ENCODE peak calls at places on chromosomes 5 and 9, in ten cellular contexts. One of them, this sample, is unnamed.

GRCh38 chr5:56211298-56211865 is 21.7 kb downstream of the ANKRD55 start:
- DNase-seq in foreskin fibroblast: peak
- DNase-seq in fibroblast of lung: peak
- DNase-seq in upper lobe of right lung: no peak
- DNase-seq in SK-N-SH: no peak
- DNase-seq in adrenal gland: peak
- DNase-seq in tibial artery: no peak
- DNase-seq in dorsolateral prefrontal cortex: no peak
- DNase-seq in cardiac fibroblast: peak
- DNase-seq in esophagus squamous epithelium: no peak
- DNase-seq in this sample: peak

GRCh38 chr5:147483961-147484707 is 25.7 kb downstream of the DPYSL3 start:
- DNase-seq in foreskin fibroblast: peak
- DNase-seq in fibroblast of lung: peak
- DNase-seq in upper lobe of right lung: no peak
- DNase-seq in SK-N-SH: peak
- DNase-seq in adrenal gland: no peak
- DNase-seq in tibial artery: peak
- DNase-seq in dorsolateral prefrontal cortex: no peak
- DNase-seq in cardiac fibroblast: peak
- DNase-seq in esophagus squamous epithelium: no peak
- DNase-seq in this sample: peak

GRCh38 chr5:118791986-118792734 is 196.2 kb downstream of the DTWD2 start:
- DNase-seq in foreskin fibroblast: peak
- DNase-seq in fibroblast of lung: peak
- DNase-seq in upper lobe of right lung: no peak
- DNase-seq in SK-N-SH: peak
- DNase-seq in adrenal gland: peak
- DNase-seq in tibial artery: peak
- DNase-seq in dorsolateral prefrontal cortex: peak
- DNase-seq in cardiac fibroblast: peak
- DNase-seq in esophagus squamous epithelium: no peak
- DNase-seq in this sample: peak

GRCh38 chr9:129850821-129851540 is 15.7 kb downstream of the USP20 start:
- DNase-seq in foreskin fibroblast: no peak
- DNase-seq in fibroblast of lung: no peak
- DNase-seq in upper lobe of right lung: no peak
- DNase-seq in SK-N-SH: no peak
- DNase-seq in adrenal gland: no peak
- DNase-seq in tibial artery: no peak
- DNase-seq in dorsolateral prefrontal cortex: no peak
- DNase-seq in cardiac fibroblast: no peak
- DNase-seq in esophagus squamous epithelium: no peak
- DNase-seq in this sample: no peak

GRCh38 chr5:124034963-124035362 is 523.0 kb downstream of the CSNK1G3 start:
- DNase-seq in foreskin fibroblast: no peak
- DNase-seq in fibroblast of lung: no peak
- DNase-seq in upper lobe of right lung: no peak
- DNase-seq in SK-N-SH: no peak
- DNase-seq in adrenal gland: no peak
- DNase-seq in tibial artery: no peak
- DNase-seq in dorsolateral prefrontal cortex: no peak
- DNase-seq in cardiac fibroblast: no peak
- DNase-seq in esophagus squamous epithelium: no peak
- DNase-seq in this sample: no peak

GRCh38 chr5:147487031-147487750 is 22.7 kb downstream of the DPYSL3 start:
- DNase-seq in foreskin fibroblast: no peak
- DNase-seq in fibroblast of lung: no peak
- DNase-seq in upper lobe of right lung: no peak
- DNase-seq in SK-N-SH: no peak
- DNase-seq in adrenal gland: no peak
- DNase-seq in tibial artery: no peak
- DNase-seq in dorsolateral prefrontal cortex: no peak
- DNase-seq in cardiac fibroblast: no peak
- DNase-seq in esophagus squamous epithelium: no peak
- DNase-seq in this sample: no peak

GRCh38 chr9:83336696-83337095 is 201.5 kb downstream of the FRMD3 start:
- DNase-seq in foreskin fibroblast: no peak
- DNase-seq in fibroblast of lung: no peak
- DNase-seq in upper lobe of right lung: no peak
- DNase-seq in SK-N-SH: no peak
- DNase-seq in adrenal gland: no peak
- DNase-seq in tibial artery: no peak
- DNase-seq in dorsolateral prefrontal cortex: no peak
- DNase-seq in cardiac fibroblast: no peak
- DNase-seq in esophagus squamous epithelium: no peak
- DNase-seq in this sample: peak

GRCh38 chr9:133842174-133842573 is 104.0 kb upstream of the SARDH start:
- DNase-seq in foreskin fibroblast: no peak
- DNase-seq in fibroblast of lung: no peak
- DNase-seq in upper lobe of right lung: no peak
- DNase-seq in SK-N-SH: no peak
- DNase-seq in adrenal gland: peak
- DNase-seq in tibial artery: no peak
- DNase-seq in dorsolateral prefrontal cortex: no peak
- DNase-seq in cardiac fibroblast: no peak
- DNase-seq in esophagus squamous epithelium: no peak
- DNase-seq in this sample: no peak

GRCh38 chr9:93826209-93826608 is 128.9 kb downstream of the BARX1 start:
- DNase-seq in foreskin fibroblast: no peak
- DNase-seq in fibroblast of lung: no peak
- DNase-seq in upper lobe of right lung: peak
- DNase-seq in SK-N-SH: no peak
- DNase-seq in adrenal gland: no peak
- DNase-seq in tibial artery: no peak
- DNase-seq in dorsolateral prefrontal cortex: no peak
- DNase-seq in cardiac fibroblast: no peak
- DNase-seq in esophagus squamous epithelium: no peak
- DNase-seq in this sample: no peak

GRCh38 chr5:103840600-103840999 is 278.0 kb upstream of the NUDT12 start:
- DNase-seq in foreskin fibroblast: peak
- DNase-seq in fibroblast of lung: no peak
- DNase-seq in upper lobe of right lung: no peak
- DNase-seq in SK-N-SH: no peak
- DNase-seq in adrenal gland: peak
- DNase-seq in tibial artery: no peak
- DNase-seq in dorsolateral prefrontal cortex: no peak
- DNase-seq in cardiac fibroblast: no peak
- DNase-seq in esophagus squamous epithelium: no peak
- DNase-seq in this sample: no peak

GRCh38 chr5:158522001-158522400 is 577.7 kb downstream of the EBF1 start:
- DNase-seq in foreskin fibroblast: peak
- DNase-seq in fibroblast of lung: peak
- DNase-seq in upper lobe of right lung: no peak
- DNase-seq in SK-N-SH: no peak
- DNase-seq in adrenal gland: no peak
- DNase-seq in tibial artery: no peak
- DNase-seq in dorsolateral prefrontal cortex: no peak
- DNase-seq in cardiac fibroblast: peak
- DNase-seq in esophagus squamous epithelium: no peak
- DNase-seq in this sample: no peak

GRCh38 chr5:178193251-178193809 is 6.2 kb upstream of the GMCL2 start:
- DNase-seq in foreskin fibroblast: no peak
- DNase-seq in fibroblast of lung: no peak
- DNase-seq in upper lobe of right lung: no peak
- DNase-seq in SK-N-SH: no peak
- DNase-seq in adrenal gland: no peak
- DNase-seq in tibial artery: no peak
- DNase-seq in dorsolateral prefrontal cortex: no peak
- DNase-seq in cardiac fibroblast: no peak
- DNase-seq in esophagus squamous epithelium: no peak
- DNase-seq in this sample: no peak

GRCh38 chr9:101738566-101739183 is at the start of gene GRIN3A:
- DNase-seq in foreskin fibroblast: no peak
- DNase-seq in fibroblast of lung: no peak
- DNase-seq in upper lobe of right lung: peak
- DNase-seq in SK-N-SH: peak
- DNase-seq in adrenal gland: no peak
- DNase-seq in tibial artery: no peak
- DNase-seq in dorsolateral prefrontal cortex: no peak
- DNase-seq in cardiac fibroblast: no peak
- DNase-seq in esophagus squamous epithelium: no peak
- DNase-seq in this sample: no peak

DNA sequence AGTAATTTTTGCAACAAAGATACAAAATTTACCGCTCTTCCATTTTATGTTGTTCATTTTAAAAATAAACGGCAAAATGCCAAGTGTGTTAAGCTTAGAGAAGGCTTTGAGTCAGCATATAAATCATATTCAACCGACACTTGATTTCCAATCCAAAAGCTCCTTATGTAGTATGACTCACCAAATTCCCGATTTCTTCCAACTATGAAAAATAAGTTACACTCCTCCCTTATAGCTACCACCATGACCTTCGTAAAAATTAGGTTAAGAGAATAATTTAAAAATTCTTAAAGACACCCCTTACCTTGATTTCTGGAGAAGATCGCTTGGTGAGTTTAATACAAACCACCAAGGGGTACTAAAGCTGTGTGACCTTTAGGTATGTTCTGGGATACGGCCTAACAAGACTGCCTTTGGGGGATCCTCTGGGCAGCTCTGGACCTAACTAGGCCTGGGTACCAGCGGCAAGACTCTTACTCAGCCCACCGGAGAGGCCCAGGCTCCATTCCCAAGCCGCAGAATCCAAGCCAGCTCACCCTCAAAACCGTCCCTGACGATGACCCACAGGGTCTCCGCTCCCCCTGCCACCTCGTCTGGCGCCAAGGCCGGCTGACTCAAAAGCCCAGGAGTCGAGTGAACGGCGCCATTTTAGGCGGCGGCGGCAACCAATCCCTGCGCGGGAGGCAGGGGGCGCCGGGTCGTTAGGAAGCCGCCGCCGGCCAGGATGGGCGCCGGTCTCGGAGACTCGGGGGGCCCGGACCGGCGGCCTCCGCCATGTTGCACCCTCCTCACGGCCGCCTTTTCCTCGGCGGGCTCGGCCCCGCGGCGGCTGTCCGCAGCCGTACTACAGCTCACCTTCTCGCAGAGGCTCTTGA is 731 bp downstream of the PPP2CA start:
- DNase-seq in foreskin fibroblast: peak
- DNase-seq in fibroblast of lung: peak
- DNase-seq in upper lobe of right lung: peak
- DNase-seq in SK-N-SH: peak
- DNase-seq in adrenal gland: peak
- DNase-seq in tibial artery: peak
- DNase-seq in dorsolateral prefrontal cortex: peak
- DNase-seq in cardiac fibroblast: peak
- DNase-seq in esophagus squamous epithelium: no peak
- DNase-seq in this sample: peak
- TF ChIP-seq CTCF in foreskin fibroblast: no peak
- TF ChIP-seq CTCF in fibroblast of lung: no peak
- TF ChIP-seq CTCF in upper lobe of right lung: peak
- TF ChIP-seq CTCF in SK-N-SH: no peak
- TF ChIP-seq CTCF in adrenal gland: no peak
- TF ChIP-seq CTCF in tibial artery: no peak
- TF ChIP-seq CTCF in dorsolateral prefrontal cortex: peak
- TF ChIP-seq CTCF in cardiac fibroblast: no peak
- TF ChIP-seq CTCF in esophagus squamous epithelium: peak
- TF ChIP-seq CTCF in this sample: no peak

DNA sequence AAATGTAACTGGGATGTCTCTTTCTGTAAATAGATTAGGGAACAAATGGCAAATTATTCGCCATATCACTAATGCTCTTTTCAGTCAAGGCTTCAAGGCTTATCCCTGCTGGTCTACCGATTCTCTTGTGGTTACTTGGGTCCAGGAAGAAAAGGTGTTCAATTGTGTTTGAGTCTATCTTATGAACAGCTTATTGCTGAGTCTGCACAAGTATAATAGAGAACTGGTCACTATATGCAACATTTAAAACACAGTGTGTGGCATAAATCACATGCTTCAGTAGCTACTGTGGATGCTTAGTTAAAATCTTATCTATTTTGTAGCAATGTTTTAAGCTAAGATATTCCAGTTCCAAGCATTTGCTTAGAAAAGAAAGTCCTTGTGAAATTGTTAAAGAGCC is 274.2 kb upstream of the FAM174A start:
- DNase-seq in foreskin fibroblast: no peak
- DNase-seq in fibroblast of lung: no peak
- DNase-seq in upper lobe of right lung: no peak
- DNase-seq in SK-N-SH: no peak
- DNase-seq in adrenal gland: no peak
- DNase-seq in tibial artery: no peak
- DNase-seq in dorsolateral prefrontal cortex: no peak
- DNase-seq in cardiac fibroblast: no peak
- DNase-seq in esophagus squamous epithelium: no peak
- DNase-seq in this sample: no peak
- H3K4me3 ChIP-seq in foreskin fibroblast: no peak
- H3K4me3 ChIP-seq in fibroblast of lung: no peak
- H3K4me3 ChIP-seq in upper lobe of right lung: no peak
- H3K4me3 ChIP-seq in SK-N-SH: no peak
- H3K4me3 ChIP-seq in adrenal gland: no peak
- H3K4me3 ChIP-seq in tibial artery: no peak
- H3K4me3 ChIP-seq in dorsolateral prefrontal cortex: no peak
- H3K4me3 ChIP-seq in cardiac fibroblast: no peak
- H3K4me3 ChIP-seq in esophagus squamous epithelium: no peak
- H3K4me3 ChIP-seq in this sample: no peak

GRCh38 chr9:135974220-135974573 is 13.0 kb upstream of the UBAC1 start:
- DNase-seq in foreskin fibroblast: no peak
- DNase-seq in fibroblast of lung: no peak
- DNase-seq in upper lobe of right lung: no peak
- DNase-seq in SK-N-SH: no peak
- DNase-seq in adrenal gland: no peak
- DNase-seq in tibial artery: no peak
- DNase-seq in dorsolateral prefrontal cortex: no peak
- DNase-seq in cardiac fibroblast: no peak
- DNase-seq in esophagus squamous epithelium: no peak
- DNase-seq in this sample: no peak
- TF ChIP-seq CTCF in foreskin fibroblast: no peak
- TF ChIP-seq CTCF in fibroblast of lung: no peak
- TF ChIP-seq CTCF in upper lobe of right lung: no peak
- TF ChIP-seq CTCF in SK-N-SH: no peak
- TF ChIP-seq CTCF in adrenal gland: no peak
- TF ChIP-seq CTCF in tibial artery: no peak
- TF ChIP-seq CTCF in dorsolateral prefrontal cortex: no peak
- TF ChIP-seq CTCF in cardiac fibroblast: no peak
- TF ChIP-seq CTCF in esophagus squamous epithelium: no peak
- TF ChIP-seq CTCF in this sample: no peak

DNA sequence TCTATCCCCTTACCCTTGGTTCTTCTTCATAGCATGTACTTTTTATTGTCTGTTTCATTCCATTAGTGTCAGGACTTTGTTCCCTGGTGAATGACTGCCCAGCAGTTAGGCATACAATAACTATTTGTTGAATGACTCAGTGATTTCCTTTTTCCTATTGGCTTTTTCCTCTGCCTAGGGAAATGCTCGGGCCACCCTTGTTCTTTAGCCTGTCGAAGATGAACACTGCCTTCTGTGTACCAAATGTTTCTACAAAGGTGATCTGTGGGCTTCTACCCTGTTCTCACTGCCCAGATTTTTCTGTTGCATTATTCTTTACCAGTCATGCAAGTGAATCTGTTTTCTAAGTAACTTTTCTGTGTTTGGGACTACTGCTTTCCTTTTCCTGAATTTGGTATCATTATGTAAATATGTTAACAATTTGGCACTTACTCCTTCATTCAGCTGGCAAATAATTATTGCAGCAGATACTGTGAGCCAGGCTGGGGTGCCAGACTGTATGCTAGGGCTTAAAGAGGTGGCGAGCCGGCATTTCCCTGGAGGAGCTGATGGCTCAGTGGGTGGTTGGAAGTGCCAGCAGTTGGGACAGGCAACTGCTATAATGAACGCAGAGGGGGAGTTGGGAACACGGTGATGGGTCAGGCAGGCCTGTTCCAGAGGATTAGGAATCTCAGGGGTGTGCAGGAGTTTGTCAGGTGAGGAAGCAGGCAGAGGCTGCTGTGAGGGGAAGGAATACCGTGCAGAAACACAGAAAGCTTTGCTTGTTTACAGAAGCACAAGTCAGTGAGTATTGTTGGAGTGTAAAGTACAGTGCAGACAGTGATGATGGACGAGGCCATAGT is 30.6 kb downstream of the KDM4C start:
- DNase-seq in foreskin fibroblast: peak
- DNase-seq in fibroblast of lung: peak
- DNase-seq in upper lobe of right lung: no peak
- DNase-seq in SK-N-SH: no peak
- DNase-seq in adrenal gland: no peak
- DNase-seq in tibial artery: no peak
- DNase-seq in dorsolateral prefrontal cortex: peak
- DNase-seq in cardiac fibroblast: peak
- DNase-seq in esophagus squamous epithelium: no peak
- DNase-seq in this sample: no peak
- H3K4me3 ChIP-seq in foreskin fibroblast: no peak
- H3K4me3 ChIP-seq in fibroblast of lung: no peak
- H3K4me3 ChIP-seq in upper lobe of right lung: no peak
- H3K4me3 ChIP-seq in SK-N-SH: no peak
- H3K4me3 ChIP-seq in adrenal gland: no peak
- H3K4me3 ChIP-seq in tibial artery: no peak
- H3K4me3 ChIP-seq in dorsolateral prefrontal cortex: no peak
- H3K4me3 ChIP-seq in cardiac fibroblast: no peak
- H3K4me3 ChIP-seq in esophagus squamous epithelium: no peak
- H3K4me3 ChIP-seq in this sample: no peak

This sample was measured in astrocyte of the cerebellum.